ENCODE peak calls at places on chromosomes 16 and 17, in six cellular contexts. M is body of pancreas, S is AG04450, R is A673, N is thoracic aorta, W is suprapubic skin. G is an unnamed sample.

GRCh38 chr16:80466024-80466986 is 74.5 kb upstream of the DYNLRB2 start:
- DNase-seq in R (peak), M (peak), S (no peak), N (no peak), W (peak), G (peak)

GRCh38 chr16:87076331-87076949 is 240.8 kb downstream of the C16orf95 start:
- DNase-seq in M (no peak), N (no peak), S (no peak), R (no peak), W (no peak), G (no peak)

GRCh38 chr17:73436966-73437365 is 125.2 kb upstream of the CDC42EP4 start:
- DNase-seq in W (no peak), N (no peak), M (no peak), S (no peak), R (peak), G (no peak)

GRCh38 chr16:53726625-53727024 is 22.7 kb downstream of the FTO start:
- DNase-seq in R (no peak), M (no peak), W (no peak), S (no peak), N (no peak), G (no peak)

GRCh38 chr16:89923640-89924297 is 627 bp downstream of the TUBB3 start:
- DNase-seq in W (no peak), S (no peak), M (no peak), N (no peak), R (peak), G (no peak)

GRCh38 chr16:71670537-71670936 is 44.6 kb downstream of the MARVELD3 start:
- DNase-seq in M (no peak), W (no peak), S (no peak), R (no peak), N (no peak), G (no peak)

GRCh38 chr17:55451758-55452468 is 30.3 kb upstream of the MMD start:
- DNase-seq in R (peak), S (peak), N (no peak), M (no peak), W (no peak), G (peak)

GRCh38 chr17:694239-694638 is 20.4 kb downstream of the VPS53 start:
- DNase-seq in S (peak), N (no peak), M (peak), R (peak), W (no peak), G (peak)

GRCh38 chr16:81633147-81633619 is 145.9 kb upstream of the PLCG2 start:
- DNase-seq in R (no peak), M (no peak), W (no peak), N (no peak), S (no peak), G (no peak)

GRCh38 chr16:48612621-48613020 is 2.6 kb upstream of the N4BP1 start:
- DNase-seq in S (no peak), M (no peak), R (no peak), N (no peak), W (no peak), G (no peak)

GRCh38 chr17:75081611-75082540 is 5.9 kb upstream of the SLC16A5 start:
- DNase-seq in N (no peak), M (no peak), S (no peak), R (no peak), W (no peak), G (no peak)

GRCh38 chr16:23128056-23128455 is 21.2 kb downstream of the USP31 start:
- DNase-seq in R (no peak), N (no peak), W (no peak), S (no peak), M (no peak), G (no peak)

GRCh38 chr16:52584354-52584840 is 37.5 kb upstream of the TOX3 start:
- DNase-seq in M (no peak), R (no peak), S (no peak), N (no peak), W (no peak), G (no peak)

GRCh38 chr17:72465191-72466024 is 344.6 kb downstream of the SOX9 start:
- DNase-seq in N (no peak), M (peak), R (peak), S (peak), W (no peak), G (peak)

GRCh38 chr17:7932483-7932891 is 481 bp downstream of the CNTROB start:
- DNase-seq in M (no peak), N (no peak), W (no peak), R (no peak), S (no peak), G (peak)

GRCh38 chr16:81738831-81739496 is 40.1 kb upstream of the PLCG2 start:
- DNase-seq in M (no peak), R (no peak), S (no peak), W (peak), N (no peak), G (no peak)

GRCh38 chr17:76681222-76682137 is 29.3 kb downstream of the MXRA7 start:
- DNase-seq in N (no peak), M (peak), R (peak), S (peak), W (no peak), G (no peak)

GRCh38 chr17:64130559-64131001 is 636 bp upstream of the ERN1 start:
- DNase-seq in R (no peak), W (no peak), S (no peak), M (peak), N (peak), G (no peak)
- TF ChIP-seq CTCF in R (no peak), W (no peak), S (no peak), M (no peak), N (no peak), G (no peak)

DNA sequence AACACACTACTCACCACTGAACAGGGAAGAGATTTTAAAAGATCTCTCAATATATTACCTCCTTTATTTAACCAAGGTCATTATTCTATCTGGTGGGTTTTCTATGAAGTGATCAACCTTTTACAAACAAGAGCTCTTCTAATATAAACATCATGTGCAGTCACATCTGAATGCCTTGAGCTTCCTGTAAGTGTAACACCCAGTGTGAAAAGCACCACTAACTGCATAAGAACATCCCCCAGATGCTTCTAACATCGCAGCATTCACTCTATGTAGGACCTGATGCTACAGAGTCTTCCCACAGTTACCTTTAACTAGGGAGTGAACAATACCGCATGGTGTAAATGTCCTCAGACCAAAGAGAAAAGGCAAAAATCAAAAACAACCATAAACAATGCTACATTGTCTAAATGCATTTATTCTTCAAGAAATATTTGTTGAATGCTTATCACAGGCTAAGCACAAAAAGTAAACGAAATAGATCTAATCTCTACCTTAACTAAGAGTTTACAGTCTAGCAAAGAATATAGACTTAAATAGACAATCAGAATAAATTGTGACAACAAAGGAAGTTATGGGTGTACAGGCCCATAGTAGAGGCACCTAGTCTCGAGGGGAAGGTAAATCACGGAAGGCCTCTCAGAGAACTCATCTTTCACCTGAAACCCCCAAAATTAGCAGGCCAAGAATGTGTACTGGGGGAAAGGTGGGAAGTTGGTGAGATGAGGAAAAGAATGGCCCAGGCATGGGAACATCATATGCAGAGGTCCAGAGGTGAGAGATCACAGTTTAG is 16.2 kb downstream of the SKAP1 start:
- DNase-seq in W (no peak), M (no peak), R (no peak), N (no peak), S (no peak), G (no peak)
- H3K4me3 ChIP-seq in W (no peak), M (no peak), R (no peak), N (no peak), S (no peak), G (no peak)

GRCh38 chr17:45950888-45951287 is 48.2 kb upstream of the STH start:
- DNase-seq in M (no peak), N (no peak), S (no peak), R (no peak), W (no peak), G (no peak)

GRCh38 chr17:45949755-45950320 is 49.2 kb upstream of the STH start:
- DNase-seq in N (no peak), M (no peak), R (no peak), S (no peak), W (no peak), G (no peak)

GRCh38 chr17:45946841-45947256 is 52.2 kb upstream of the STH start:
- DNase-seq in N (no peak), M (no peak), R (peak), W (no peak), S (no peak), G (no peak)

GRCh38 chr17:45948498-45948880 is 50.6 kb upstream of the STH start:
- DNase-seq in M (no peak), W (no peak), N (no peak), S (no peak), R (no peak), G (no peak)

DNA sequence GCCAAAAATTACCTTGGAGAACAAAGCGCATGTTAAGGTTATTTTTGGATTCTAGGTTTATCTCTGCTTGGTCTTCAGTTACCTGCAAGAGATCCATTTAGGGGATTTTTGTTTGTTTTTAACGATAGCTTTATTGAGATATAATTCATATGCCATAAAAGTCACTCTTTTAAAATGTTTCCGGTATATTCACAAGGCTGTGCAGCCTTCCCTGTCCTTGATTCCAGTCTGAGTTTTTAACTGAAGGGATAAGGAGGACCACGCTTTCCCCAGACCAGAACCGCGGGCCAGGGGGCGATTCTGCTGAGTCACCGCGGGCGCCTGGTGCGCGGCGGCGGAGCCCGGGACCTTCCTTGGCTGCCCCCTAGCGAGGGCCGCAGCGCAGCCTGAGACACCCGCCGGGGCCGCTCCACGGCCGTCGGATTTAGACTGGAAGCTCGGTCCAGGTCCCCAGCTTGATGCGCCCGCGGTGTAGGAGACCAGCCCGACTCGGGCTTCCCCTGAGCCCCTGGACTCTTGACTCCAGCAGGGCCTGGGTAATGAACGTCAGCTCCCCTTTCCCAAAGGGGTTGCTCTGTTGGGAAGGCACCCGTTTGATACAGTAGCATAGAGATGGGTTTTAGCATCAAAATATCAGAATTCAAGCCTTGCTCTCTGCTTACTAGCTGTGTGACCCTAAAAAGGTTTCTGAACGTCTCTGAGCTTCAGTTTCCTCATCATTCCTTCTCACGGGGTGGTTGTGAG is 50.0 kb upstream of the STH start:
- DNase-seq in S (peak), R (peak), N (no peak), M (peak), W (peak), G (peak)
- TF ChIP-seq CTCF in S (peak), R (peak), N (peak), M (peak), W (peak), G (peak)

GRCh38 chr17:48562934-48563333 is 15.2 kb downstream of the HOXB4 start:
- DNase-seq in M (no peak), S (no peak), W (no peak), R (no peak), N (no peak), G (no peak)

GRCh38 chr17:48565024-48565558 is 13.1 kb downstream of the HOXB4 start:
- DNase-seq in S (no peak), M (no peak), R (no peak), N (no peak), W (no peak), G (no peak)

GRCh38 chr17:48563385-48563838 is 14.7 kb downstream of the HOXB4 start:
- DNase-seq in M (no peak), S (no peak), W (no peak), N (no peak), R (no peak), G (no peak)

GRCh38 chr17:48563867-48564199 is 14.3 kb downstream of the HOXB4 start:
- DNase-seq in R (no peak), S (no peak), N (no peak), M (no peak), W (no peak), G (no peak)

DNA sequence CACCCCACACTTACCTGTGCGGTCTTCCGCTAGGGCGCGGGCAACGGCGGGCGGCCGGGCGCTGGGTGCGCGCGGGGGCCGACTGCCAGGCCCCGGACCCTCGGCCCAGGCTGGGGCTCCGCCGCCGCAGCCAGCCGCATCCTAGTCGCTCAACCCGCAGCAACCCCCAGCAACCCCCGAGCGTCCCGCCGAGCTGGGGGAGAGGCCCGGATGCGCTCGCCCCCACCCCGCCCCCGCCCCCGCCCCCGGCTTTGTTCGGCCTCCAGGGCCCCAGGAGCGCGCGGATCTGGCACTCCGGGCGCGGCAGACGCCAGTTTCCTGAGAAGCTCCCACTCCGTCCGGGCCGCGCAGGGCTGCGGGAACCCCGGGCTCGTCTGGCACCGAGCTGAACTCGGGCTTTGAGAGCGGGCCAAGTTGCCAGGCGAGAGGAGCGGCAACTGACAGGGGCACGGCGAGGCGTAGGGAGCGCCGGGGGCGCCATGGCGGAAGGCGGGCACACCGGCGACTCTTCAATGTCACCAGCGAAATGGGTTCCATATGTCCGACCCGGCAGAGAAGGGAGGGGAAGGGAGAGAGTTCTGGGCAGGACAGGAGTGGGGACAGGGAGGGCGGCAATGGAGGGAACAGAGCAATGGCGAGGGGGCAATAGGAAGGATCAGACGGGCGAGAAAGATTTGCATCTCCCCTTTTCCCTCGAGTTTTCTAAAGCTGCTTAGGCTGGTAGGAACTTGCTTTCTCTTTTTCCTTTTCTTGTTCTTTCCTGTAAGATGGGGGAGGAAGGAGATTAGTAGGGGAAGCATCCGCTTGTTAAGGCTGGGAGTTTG is 13.7 kb downstream of the HOXB4 start:
- DNase-seq in W (no peak), M (no peak), R (peak), N (no peak), S (no peak), G (no peak)
- H3K4me3 ChIP-seq in W (peak), M (no peak), R (peak), N (peak), S (peak), G (peak)

GRCh38 chr17:49793309-49793708 is 4.8 kb downstream of the KAT7 start:
- DNase-seq in S (no peak), R (no peak), M (no peak), N (no peak), W (no peak), G (no peak)

GRCh38 chr17:49784636-49785035 is 3.8 kb upstream of the KAT7 start:
- DNase-seq in W (no peak), N (no peak), S (no peak), M (no peak), R (no peak), G (no peak)

GRCh38 chr17:49787932-49788442 is 494 bp upstream of the KAT7 start:
- DNase-seq in M (no peak), W (no peak), R (no peak), N (no peak), S (no peak), G (no peak)

GRCh38 chr17:49789278-49789578 is 747 bp downstream of the KAT7 start:
- DNase-seq in M (no peak), R (no peak), N (no peak), S (no peak), W (no peak), G (no peak)

DNA sequence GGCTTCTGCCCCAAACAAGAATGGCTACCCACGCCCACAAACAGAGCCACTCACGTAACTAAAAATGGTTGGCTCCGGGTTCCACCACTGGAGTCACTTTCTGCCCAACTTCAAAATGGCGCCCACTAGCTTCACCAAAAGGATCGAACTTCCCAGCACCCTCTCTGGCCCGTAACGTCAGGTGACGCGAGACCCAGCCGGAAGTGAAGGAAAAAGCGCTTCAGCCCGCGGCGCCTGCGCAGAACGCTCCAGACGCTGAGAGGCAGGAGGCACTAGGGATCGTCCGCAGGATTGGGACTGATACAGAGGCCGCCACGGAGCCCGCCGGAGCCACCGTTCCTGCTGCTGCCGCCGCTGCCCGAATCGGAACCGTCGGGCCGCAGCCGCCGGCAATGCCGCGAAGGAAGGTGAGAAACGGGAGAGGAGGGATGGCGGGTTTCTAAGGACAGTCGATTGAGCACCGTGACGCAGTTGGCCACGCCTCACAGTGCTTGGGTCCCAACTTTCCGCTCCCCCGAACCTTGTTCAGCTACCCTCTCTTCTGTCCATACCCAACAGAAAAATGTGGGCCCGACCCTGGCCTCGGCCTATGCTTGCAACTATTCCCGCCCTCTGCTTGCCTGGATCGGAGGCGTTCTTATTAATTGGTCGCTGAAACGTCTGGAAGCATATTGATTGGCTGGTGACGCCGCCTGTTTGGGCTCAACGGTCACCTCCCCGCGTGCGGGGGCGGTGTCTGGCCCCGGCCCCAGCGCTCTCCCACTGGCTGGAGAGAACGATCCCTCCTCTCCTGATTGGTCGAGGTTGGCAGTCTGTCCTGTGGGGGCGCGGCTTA is at the start of gene KAT7:
- DNase-seq in M (peak), S (peak), R (peak), N (peak), W (peak), G (peak)
- TF ChIP-seq CTCF in M (no peak), S (no peak), R (no peak), N (no peak), W (no peak), G (no peak)

GRCh38 chr17:82668024-82668630 is 19.9 kb upstream of the WDR45B start:
- DNase-seq in N (no peak), R (no peak), S (no peak), W (no peak), M (no peak), G (no peak)
- H3K4me3 ChIP-seq in N (no peak), R (no peak), S (no peak), W (no peak), M (no peak), G (no peak)

GRCh38 chr16:30357085-30357714 is 2.1 kb upstream of the CD2BP2 start:
- DNase-seq in R (no peak), M (no peak), W (no peak), N (no peak), S (no peak), G (no peak)
- TF ChIP-seq CTCF in R (no peak), M (no peak), W (no peak), N (no peak), S (no peak), G (no peak)

GRCh38 chr17:45200701-45201100 is 21.0 kb upstream of the FMNL1 start:
- DNase-seq in M (no peak), N (no peak), R (no peak), S (no peak), W (no peak), G (no peak)

GRCh38 chr17:45201457-45201856 is 20.2 kb upstream of the FMNL1 start:
- DNase-seq in W (no peak), M (no peak), S (no peak), N (no peak), R (no peak), G (no peak)

GRCh38 chr17:45197555-45198334 is 23.9 kb upstream of the FMNL1 start:
- DNase-seq in R (peak), W (peak), N (peak), S (peak), M (peak), G (peak)

GRCh38 chr17:45195424-45195823 is 26.3 kb upstream of the FMNL1 start:
- DNase-seq in W (no peak), M (no peak), N (no peak), R (no peak), S (no peak), G (no peak)

DNA sequence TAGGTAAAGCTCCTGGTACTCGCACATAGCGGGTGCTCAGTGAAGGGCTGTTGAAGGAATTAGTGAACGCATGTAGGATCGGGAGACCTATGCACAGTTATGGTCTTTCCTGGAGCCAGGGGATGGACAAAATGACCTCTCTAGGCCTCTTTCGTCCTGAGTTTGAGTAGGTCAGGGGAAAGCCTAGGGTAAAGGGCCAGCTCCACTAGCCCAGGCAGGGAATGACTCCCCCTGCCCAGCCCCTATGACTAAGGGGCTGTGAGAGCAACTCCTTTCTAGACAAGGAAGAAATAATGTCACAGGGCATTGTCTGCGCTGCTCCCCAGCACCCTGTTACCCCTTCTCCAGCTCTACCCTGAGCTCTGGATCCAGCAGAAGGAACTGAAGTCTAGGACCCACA is 24.6 kb upstream of the FMNL1 start:
- DNase-seq in S (no peak), N (no peak), W (no peak), R (no peak), M (no peak), G (no peak)
- H3K4me3 ChIP-seq in S (no peak), N (no peak), W (no peak), R (no peak), M (no peak), G (no peak)

GRCh38 chr16:75580-76501 is 2.2 kb upstream of the MPG start:
- DNase-seq in R (peak), W (peak), S (no peak), M (peak), N (no peak), G (no peak)
- TF ChIP-seq CTCF in R (peak), W (no peak), S (peak), M (no peak), N (peak), G (peak)

G was measured in HFF-Myc.